ENCODE peak calls at places on chromosomes 5 and 9, in five cellular contexts. One of them, this sample, is unnamed.

GRCh38 chr5:133240425-133241091 is 188.7 kb downstream of the HSPA4 start:
- DNase-seq in astrocyte of the cerebellum: peak
- DNase-seq in GM20000: peak
- DNase-seq in GM12891: no peak
- DNase-seq in SK-MEL-5: peak
- DNase-seq in this sample: no peak

GRCh38 chr5:16713386-16713928 is 96.7 kb upstream of the RETREG1 start:
- DNase-seq in astrocyte of the cerebellum: peak
- DNase-seq in GM20000: no peak
- DNase-seq in GM12891: no peak
- DNase-seq in SK-MEL-5: no peak
- DNase-seq in this sample: no peak

GRCh38 chr9:38160613-38161215 is 91.7 kb upstream of the SHB start:
- DNase-seq in astrocyte of the cerebellum: peak
- DNase-seq in GM20000: peak
- DNase-seq in GM12891: peak
- DNase-seq in SK-MEL-5: peak
- DNase-seq in this sample: peak

GRCh38 chr5:89755024-89755423 is 654.5 kb downstream of the CETN3 start:
- DNase-seq in astrocyte of the cerebellum: no peak
- DNase-seq in GM20000: no peak
- DNase-seq in GM12891: no peak
- DNase-seq in SK-MEL-5: no peak
- DNase-seq in this sample: no peak

GRCh38 chr5:10490927-10491672 is 49.4 kb downstream of the ROPN1L start:
- DNase-seq in astrocyte of the cerebellum: no peak
- DNase-seq in GM20000: no peak
- DNase-seq in GM12891: no peak
- DNase-seq in SK-MEL-5: no peak
- DNase-seq in this sample: no peak

GRCh38 chr5:136526021-136526420 is 160.7 kb upstream of the TRPC7 start:
- DNase-seq in astrocyte of the cerebellum: no peak
- DNase-seq in GM20000: no peak
- DNase-seq in GM12891: no peak
- DNase-seq in SK-MEL-5: no peak
- DNase-seq in this sample: no peak

GRCh38 chr9:135456436-135457104 is 23.0 kb upstream of the PPP1R26 start:
- DNase-seq in astrocyte of the cerebellum: no peak
- DNase-seq in GM20000: peak
- DNase-seq in GM12891: no peak
- DNase-seq in SK-MEL-5: no peak
- DNase-seq in this sample: no peak

GRCh38 chr5:115419794-115420585 is 123.5 kb upstream of the CCDC112 start:
- DNase-seq in astrocyte of the cerebellum: peak
- DNase-seq in GM20000: no peak
- DNase-seq in GM12891: no peak
- DNase-seq in SK-MEL-5: peak
- DNase-seq in this sample: no peak

GRCh38 chr5:174625591-174626365 is 98.6 kb upstream of the MSX2 start:
- DNase-seq in astrocyte of the cerebellum: no peak
- DNase-seq in GM20000: no peak
- DNase-seq in GM12891: no peak
- DNase-seq in SK-MEL-5: no peak
- DNase-seq in this sample: no peak

GRCh38 chr5:75524071-75524470 is 12.4 kb downstream of the POLK start:
- DNase-seq in astrocyte of the cerebellum: no peak
- DNase-seq in GM20000: peak
- DNase-seq in GM12891: no peak
- DNase-seq in SK-MEL-5: no peak
- DNase-seq in this sample: no peak

GRCh38 chr9:119649205-119649604 is 280.0 kb upstream of the BRINP1 start:
- DNase-seq in astrocyte of the cerebellum: no peak
- DNase-seq in GM20000: no peak
- DNase-seq in GM12891: no peak
- DNase-seq in SK-MEL-5: no peak
- DNase-seq in this sample: no peak

GRCh38 chr9:121718063-121718462 is 66.6 kb downstream of the DAB2IP start:
- DNase-seq in astrocyte of the cerebellum: no peak
- DNase-seq in GM20000: no peak
- DNase-seq in GM12891: no peak
- DNase-seq in SK-MEL-5: no peak
- DNase-seq in this sample: no peak

GRCh38 chr9:87595605-87596004 is 97.9 kb downstream of the DAPK1 start:
- DNase-seq in astrocyte of the cerebellum: no peak
- DNase-seq in GM20000: no peak
- DNase-seq in GM12891: no peak
- DNase-seq in SK-MEL-5: no peak
- DNase-seq in this sample: no peak

GRCh38 chr5:181092428-181092827 is 38.5 kb downstream of the OR2V1 start:
- DNase-seq in astrocyte of the cerebellum: no peak
- DNase-seq in GM20000: no peak
- DNase-seq in GM12891: no peak
- DNase-seq in SK-MEL-5: no peak
- DNase-seq in this sample: no peak

GRCh38 chr5:112270299-112271293 is 148.5 kb downstream of the EPB41L4A start:
- DNase-seq in astrocyte of the cerebellum: no peak
- DNase-seq in GM20000: no peak
- DNase-seq in GM12891: peak
- DNase-seq in SK-MEL-5: no peak
- DNase-seq in this sample: no peak

GRCh38 chr5:52560366-52560765 is 227.3 kb upstream of the ITGA1 start:
- DNase-seq in astrocyte of the cerebellum: no peak
- DNase-seq in GM20000: no peak
- DNase-seq in GM12891: no peak
- DNase-seq in SK-MEL-5: peak
- DNase-seq in this sample: peak

GRCh38 chr5:3139596-3139995 is 388.1 kb upstream of the IRX2 start:
- DNase-seq in astrocyte of the cerebellum: peak
- DNase-seq in GM20000: no peak
- DNase-seq in GM12891: no peak
- DNase-seq in SK-MEL-5: no peak
- DNase-seq in this sample: peak

GRCh38 chr5:171893290-171893890 is 107.8 kb downstream of the SMIM23 start:
- DNase-seq in astrocyte of the cerebellum: peak
- DNase-seq in GM20000: no peak
- DNase-seq in GM12891: no peak
- DNase-seq in SK-MEL-5: no peak
- DNase-seq in this sample: no peak

GRCh38 chr9:78857371-78858225 is 560.7 kb downstream of the PSAT1 start:
- DNase-seq in astrocyte of the cerebellum: no peak
- DNase-seq in GM20000: no peak
- DNase-seq in GM12891: no peak
- DNase-seq in SK-MEL-5: no peak
- DNase-seq in this sample: no peak

GRCh38 chr5:76582252-76583162 is 40.7 kb downstream of the F2RL2 start:
- DNase-seq in astrocyte of the cerebellum: no peak
- DNase-seq in GM20000: peak
- DNase-seq in GM12891: no peak
- DNase-seq in SK-MEL-5: no peak
- DNase-seq in this sample: peak

GRCh38 chr5:34604119-34604675 is 51.9 kb upstream of the RAI14 start:
- DNase-seq in astrocyte of the cerebellum: no peak
- DNase-seq in GM20000: no peak
- DNase-seq in GM12891: no peak
- DNase-seq in SK-MEL-5: no peak
- DNase-seq in this sample: no peak

GRCh38 chr5:96094904-96095303 is 133.3 kb upstream of the ELL2 start:
- DNase-seq in astrocyte of the cerebellum: no peak
- DNase-seq in GM20000: no peak
- DNase-seq in GM12891: no peak
- DNase-seq in SK-MEL-5: no peak
- DNase-seq in this sample: no peak